ENCODE peak calls at places on chromosomes 11 and 22, in eight cellular contexts. Y, A, R, P, V, D, Q and O are unnamed samples. For H3K9me3 and H3K9me2, the result is how much of the 10 kb centered on the place peaks cover.

GRCh38 chr22:31481129-31481528 is 8.5 kb downstream of the EIF4ENIF1 start:
- DNase-seq in Y (no peak), A (no peak), R (no peak), P (no peak), V (no peak), D (no peak), Q (no peak), O (no peak)

GRCh38 chr11:128098840-128099239 is 488.5 kb downstream of the ETS1 start:
- DNase-seq in Y (no peak), A (no peak), R (no peak), P (no peak), V (no peak), D (no peak), Q (no peak), O (no peak)

GRCh38 chr11:59417023-59417422 is 9.2 kb downstream of the OR5A2 start:
- DNase-seq in Y (no peak), A (peak), R (no peak), P (no peak), V (no peak), D (no peak), Q (no peak), O (no peak)

GRCh38 chr11:45655347-45655756 is 10.1 kb downstream of the CHST1 start:
- DNase-seq in Y (peak), A (peak), R (peak), P (peak), V (peak), D (peak), Q (peak), O (no peak)

GRCh38 chr11:128409476-128409875 is 177.9 kb downstream of the ETS1 start:
- DNase-seq in Y (peak), A (no peak), R (no peak), P (no peak), V (peak), D (no peak), Q (no peak), O (peak)

GRCh38 chr11:109735139-109735538 is 313.1 kb downstream of the C11orf87 start:
- DNase-seq in Y (no peak), A (no peak), R (no peak), P (no peak), V (no peak), D (no peak), Q (no peak), O (no peak)

GRCh38 chr11:46291441-46292143 is 14.1 kb downstream of the CREB3L1 start:
- DNase-seq in Y (peak), A (no peak), R (no peak), P (no peak), V (peak), D (peak), Q (no peak), O (no peak)

GRCh38 chr11:69393178-69393832 is 88.2 kb upstream of the LINC01488 start:
- DNase-seq in Y (no peak), A (no peak), R (no peak), P (no peak), V (no peak), D (no peak), Q (no peak), O (no peak)

GRCh38 chr11:11290354-11290753 is 62.7 kb downstream of the CSNK2A3 start:
- DNase-seq in Y (no peak), A (no peak), R (no peak), P (no peak), V (no peak), D (no peak), Q (no peak), O (no peak)

GRCh38 chr11:1619449-1619848 is 2.5 kb downstream of the KRTAP5-4 start:
- DNase-seq in Y (peak), A (no peak), R (no peak), P (no peak), V (no peak), D (no peak), Q (no peak), O (no peak)

GRCh38 chr11:34926101-34926830 is 9.8 kb downstream of the PDHX start:
- DNase-seq in Y (peak), A (peak), R (peak), P (peak), V (peak), D (peak), Q (peak), O (peak)

GRCh38 chr22:20014526-20015186 is 2.0 kb downstream of the ARVCF start:
- DNase-seq in Y (no peak), A (no peak), R (no peak), P (no peak), V (no peak), D (no peak), Q (no peak), O (no peak)

GRCh38 chr11:78351979-78352731 is 65.5 kb downstream of the GAB2 start:
- DNase-seq in Y (no peak), A (no peak), R (no peak), P (no peak), V (no peak), D (peak), Q (no peak), O (no peak)

GRCh38 chr11:64759722-64760719 is at the start of gene PYGM:
- DNase-seq in Y (no peak), A (no peak), R (no peak), P (no peak), V (peak), D (peak), Q (no peak), O (no peak)

GRCh38 chr22:20641198-20641892 is 132.6 kb upstream of the SERPIND1 start:
- DNase-seq in Y (no peak), A (no peak), R (no peak), P (no peak), V (no peak), D (no peak), Q (no peak), O (no peak)

GRCh38 chr11:102708654-102709053 is 3.1 kb upstream of the MMP27 start:
- DNase-seq in Y (no peak), A (no peak), R (no peak), P (no peak), V (no peak), D (no peak), Q (no peak), O (no peak)

GRCh38 chr11:26909429-26910009 is 84.4 kb upstream of the FIBIN start:
- DNase-seq in Y (no peak), A (no peak), R (no peak), P (no peak), V (no peak), D (no peak), Q (no peak), O (no peak)

GRCh38 chr11:1936781-1937615 is 10.1 kb upstream of the MRPL23 start:
- DNase-seq in Y (no peak), A (no peak), R (no peak), P (no peak), V (no peak), D (no peak), Q (no peak), O (no peak)

GRCh38 chr22:20957118-20957690 is 9.9 kb upstream of the AIFM3 start:
- DNase-seq in Y (peak), A (no peak), R (no peak), P (no peak), V (peak), D (peak), Q (no peak), O (peak)

GRCh38 chr11:57290288-57290687 is 34.5 kb downstream of the TNKS1BP1 start:
- DNase-seq in Y (peak), A (no peak), R (no peak), P (no peak), V (peak), D (no peak), Q (no peak), O (no peak)

DNA sequence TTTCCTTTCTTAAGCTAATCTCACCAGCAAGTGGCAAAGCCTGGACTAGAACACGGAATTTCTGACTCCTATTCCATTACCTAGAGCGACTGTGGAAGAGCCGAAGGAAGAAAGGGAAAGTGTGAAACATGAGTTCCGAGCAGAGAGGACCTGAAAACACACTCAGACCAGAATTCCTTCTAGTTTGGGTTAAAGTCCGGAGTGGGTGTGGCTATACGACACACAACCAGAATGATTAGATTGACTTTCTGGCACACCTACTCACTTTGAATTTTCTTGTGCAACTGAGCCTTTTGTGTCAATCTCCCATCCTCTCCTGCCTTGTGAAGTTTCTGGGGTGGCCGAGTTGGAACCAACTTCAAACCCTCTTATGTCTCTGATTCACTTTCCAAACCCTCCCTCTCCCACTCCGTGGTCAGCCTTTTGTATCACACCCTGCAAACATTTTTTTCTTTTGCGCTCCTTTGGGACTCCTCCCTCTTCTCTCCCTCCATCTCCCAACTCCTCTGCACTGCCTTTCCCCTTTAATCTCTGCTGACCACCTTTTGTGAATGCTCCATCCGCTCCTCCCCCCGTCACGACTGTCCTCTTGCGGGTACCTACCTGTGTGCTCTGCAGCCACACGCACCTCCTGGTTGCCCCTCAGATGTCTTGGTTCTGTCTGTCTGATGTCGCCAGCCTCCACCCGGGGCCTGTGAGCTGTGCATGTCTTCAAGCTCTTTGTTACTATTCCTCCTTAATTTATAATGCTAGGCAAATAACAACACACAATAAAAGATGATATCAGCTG is 86.3 kb upstream of the BLID start:
- DNase-seq in Y (peak), A (no peak), R (no peak), P (peak), V (peak), D (peak), Q (no peak), O (no peak)
- H3K9me3 ChIP-seq in Y (under half), A (under half), R (under half), P (under half), V (under half), D (under half), Q (under half), O (under half)

DNA sequence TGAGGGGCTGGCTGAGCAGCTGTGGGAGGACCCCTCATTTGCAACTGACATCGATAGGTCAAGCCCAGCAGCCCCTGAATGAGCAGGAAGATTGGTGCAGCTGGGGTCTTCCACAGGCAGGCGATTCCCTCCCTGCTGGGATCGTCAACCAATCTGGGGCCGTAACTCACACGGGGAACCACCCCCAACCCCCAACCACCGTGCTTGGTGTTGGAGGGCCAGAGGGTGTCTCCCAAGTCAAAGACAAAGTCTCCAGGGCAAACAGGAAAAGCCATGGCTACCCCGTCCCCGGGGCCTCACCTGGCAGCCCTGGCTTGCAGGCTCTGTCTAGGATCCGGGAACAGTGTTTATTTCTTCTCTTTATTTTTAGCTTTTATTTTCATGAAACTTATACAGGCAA is 26.9 kb upstream of the SCUBE1 start:
- DNase-seq in Y (no peak), A (no peak), R (no peak), P (no peak), V (no peak), D (no peak), Q (no peak), O (no peak)
- H2AFZ ChIP-seq in Y (no peak), A (no peak), R (no peak), P (no peak), V (no peak), D (no peak), Q (no peak), O (no peak)

DNA sequence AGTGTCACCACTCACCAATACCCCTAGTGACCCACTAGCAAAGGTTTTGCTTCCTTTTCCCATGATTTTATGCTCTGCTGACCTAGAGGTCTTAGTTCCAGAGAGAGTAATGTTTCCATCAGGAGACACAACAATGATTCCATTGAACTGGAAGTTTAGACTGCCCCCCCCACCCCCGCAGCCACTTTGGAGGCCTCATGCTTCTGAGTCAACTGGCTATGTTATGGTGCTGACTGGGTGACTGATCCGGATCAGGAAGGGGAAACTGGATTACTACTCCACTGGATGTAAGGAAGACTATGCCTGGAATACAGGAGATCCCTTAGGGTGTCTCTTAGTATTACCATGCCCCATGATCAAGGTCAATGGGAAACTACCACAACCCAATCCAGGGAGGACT is 633.6 kb downstream of the OPCML start:
- DNase-seq in Y (no peak), A (no peak), R (no peak), P (no peak), V (no peak), D (no peak), Q (no peak), O (no peak)
- H3K9me2 ChIP-seq in Y (under half), A (under half), R (under half), P (under half), V (under half), D (under half), Q (under half), O (under half)

DNA sequence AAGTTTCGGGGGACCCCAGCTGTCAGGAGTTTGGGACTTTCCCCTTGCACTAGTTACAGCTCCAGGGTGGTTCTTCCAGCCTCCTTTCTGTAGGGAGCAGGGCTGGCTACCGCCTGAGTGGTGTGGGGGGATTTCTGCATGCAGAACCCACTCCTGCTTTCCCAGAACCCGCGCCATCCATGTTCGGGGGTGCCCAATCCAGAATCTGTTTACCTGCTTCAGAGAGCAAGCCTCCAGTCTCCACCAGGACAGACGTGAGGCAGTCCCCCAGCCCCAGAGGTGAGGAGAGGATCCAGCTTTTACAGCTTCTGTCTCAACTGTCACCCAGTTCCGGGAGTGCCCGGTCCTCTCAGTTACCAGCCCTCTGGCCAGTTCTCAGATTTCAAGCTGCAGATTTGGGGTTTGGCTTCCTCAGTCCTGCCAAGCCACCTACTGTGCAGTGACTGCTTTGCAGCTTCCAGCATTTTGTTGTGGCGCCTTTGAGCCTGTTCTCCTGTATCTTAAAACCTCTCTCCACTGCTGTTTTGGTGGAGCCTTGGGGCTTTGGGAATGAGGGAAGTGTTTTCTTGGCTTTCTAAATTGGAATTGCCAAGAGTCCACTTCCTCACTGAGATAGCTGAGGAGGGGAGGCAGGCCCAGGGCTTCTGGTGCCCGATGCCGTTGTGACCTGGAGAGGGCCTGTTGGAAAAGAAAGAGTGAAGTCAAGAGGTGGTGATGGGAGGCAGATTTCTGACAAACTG is 513.2 kb downstream of the TBC1D22A start:
- DNase-seq in Y (no peak), A (no peak), R (no peak), P (no peak), V (peak), D (no peak), Q (no peak), O (peak)
- H3K9me3 ChIP-seq in Y (under half), A (under half), R (under half), P (under half), V (under half), D (under half), Q (under half), O (under half)

DNA sequence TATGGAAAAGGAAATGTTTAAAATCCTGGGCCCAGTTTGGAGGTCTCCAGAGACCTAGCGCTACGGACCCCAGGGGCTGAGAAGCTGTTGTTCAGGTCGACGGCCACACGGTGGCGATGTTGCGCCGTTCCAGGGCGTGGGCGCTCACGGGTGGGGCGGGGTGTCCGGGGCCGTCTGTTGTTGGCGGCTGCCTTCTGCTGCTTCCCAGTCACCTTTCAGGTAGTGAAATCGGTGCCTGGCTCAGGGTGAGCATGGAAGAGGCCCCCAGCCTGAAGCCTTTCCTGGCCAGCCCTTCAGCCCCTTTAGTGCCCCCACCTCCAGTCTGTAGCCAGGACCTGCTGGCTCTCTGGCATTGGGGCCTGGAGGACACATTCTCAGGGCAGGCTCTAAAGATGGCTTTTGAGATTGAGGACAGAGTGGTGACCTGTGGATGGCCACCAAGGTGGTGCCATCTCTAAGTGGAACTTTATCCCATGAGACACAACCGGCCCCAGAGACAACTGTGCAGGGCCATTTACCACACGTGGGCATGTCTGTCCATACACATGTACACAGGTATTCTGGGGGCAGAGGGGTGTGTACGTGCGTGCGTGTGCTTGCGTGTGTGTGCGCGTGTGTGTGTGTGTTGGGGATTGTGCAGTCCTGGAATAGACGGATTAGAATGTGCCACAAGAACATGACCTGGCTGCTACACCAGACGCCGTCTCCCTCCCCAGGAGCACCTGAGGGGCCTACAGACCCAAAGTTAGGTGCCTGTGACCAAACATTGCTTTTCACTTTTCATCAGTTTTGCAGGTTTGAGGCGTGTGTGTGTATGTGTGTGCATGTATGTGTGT is 53.8 kb downstream of the ST14 start:
- DNase-seq in Y (peak), A (peak), R (peak), P (peak), V (peak), D (peak), Q (peak), O (no peak)
- H2AFZ ChIP-seq in Y (no peak), A (no peak), R (no peak), P (no peak), V (no peak), D (no peak), Q (no peak), O (no peak)